ENCODE peak calls at places on chromosomes 5 and 9, in four cellular contexts. R is cardiac fibroblast, I is H9, V is GM03348. C is an unnamed sample.

GRCh38 chr9:100111235-100111634 is 12.2 kb downstream of the INVS start:
- DNase-seq in R (peak), I (no peak), V (peak), C (no peak)

GRCh38 chr9:13810510-13810909 is 503.4 kb downstream of the NFIB start:
- DNase-seq in R (peak), I (no peak), V (peak), C (no peak)

GRCh38 chr9:96056221-96056620 is 180.7 kb downstream of the ERCC6L2 start:
- DNase-seq in R (no peak), I (no peak), V (no peak), C (no peak)

GRCh38 chr9:121893787-121894186 is 199.3 kb downstream of the TTLL11 start:
- DNase-seq in R (no peak), I (no peak), V (no peak), C (no peak)

GRCh38 chr9:121700831-121701419 is 49.5 kb downstream of the DAB2IP start:
- DNase-seq in R (no peak), I (no peak), V (no peak), C (no peak)

GRCh38 chr5:66596791-66597757 is 881 bp downstream of the MAST4 start:
- DNase-seq in R (peak), I (peak), V (peak), C (peak)

GRCh38 chr5:175893466-175893865 is 22.1 kb downstream of the CPLX2 start:
- DNase-seq in R (no peak), I (no peak), V (no peak), C (no peak)

GRCh38 chr9:130327070-130327780 is 61.7 kb downstream of the HMCN2 start:
- DNase-seq in R (no peak), I (peak), V (no peak), C (no peak)

GRCh38 chr5:147226512-147226911 is 8.3 kb upstream of the STK32A start:
- DNase-seq in R (no peak), I (no peak), V (no peak), C (no peak)

GRCh38 chr5:35198681-35199080 is 31.6 kb downstream of the PRLR start:
- DNase-seq in R (no peak), I (no peak), V (peak), C (no peak)

GRCh38 chr5:50963647-50964584 is 297.5 kb downstream of the PARP8 start:
- DNase-seq in R (no peak), I (peak), V (no peak), C (no peak)

GRCh38 chr5:180599590-180599914 is 8.3 kb upstream of the SCGB3A1 start:
- DNase-seq in R (no peak), I (no peak), V (peak), C (no peak)

GRCh38 chr9:18721267-18722079 is 247.5 kb downstream of the ADAMTSL1 start:
- DNase-seq in R (no peak), I (no peak), V (no peak), C (no peak)

GRCh38 chr5:139855946-139856540 is 60.4 kb downstream of the PSD2 start:
- DNase-seq in R (no peak), I (no peak), V (no peak), C (no peak)

GRCh38 chr5:169909945-169910344 is 70.3 kb downstream of the INSYN2B start:
- DNase-seq in R (no peak), I (no peak), V (no peak), C (no peak)

GRCh38 chr9:6779417-6780241 is 21.9 kb downstream of the KDM4C start:
- DNase-seq in R (peak), I (no peak), V (no peak), C (no peak)

GRCh38 chr5:177302354-177303110 is 987 bp downstream of the RAB24 start:
- DNase-seq in R (peak), I (peak), V (peak), C (no peak)

GRCh38 chr9:113875917-113876805 is at the start of gene ZNF618:
- DNase-seq in R (peak), I (no peak), V (peak), C (peak)

GRCh38 chr9:81634915-81635516 is 54.3 kb downstream of the TLE1 start:
- DNase-seq in R (peak), I (no peak), V (peak), C (no peak)

GRCh38 chr5:137264041-137264440 is 235.1 kb downstream of the SPOCK1 start:
- DNase-seq in R (peak), I (no peak), V (peak), C (no peak)

GRCh38 chr9:16864741-16865434 is 5.6 kb downstream of the BNC2 start:
- DNase-seq in R (peak), I (no peak), V (peak), C (no peak)

GRCh38 chr5:151742870-151743294 is 15.5 kb downstream of the ATOX1 start:
- DNase-seq in R (peak), I (peak), V (peak), C (peak)

GRCh38 chr9:107932036-107932435 is 442.5 kb upstream of the KLF4 start:
- DNase-seq in R (peak), I (no peak), V (peak), C (no peak)

GRCh38 chr9:105539452-105539851 is 18.5 kb upstream of the FKTN start:
- DNase-seq in R (no peak), I (no peak), V (no peak), C (no peak)

GRCh38 chr5:151685749-151686672 is 704 bp downstream of the SPARC start:
- DNase-seq in R (peak), I (peak), V (no peak), C (no peak)

GRCh38 chr9:35229066-35229778 is 67.4 kb downstream of the UNC13B start:
- DNase-seq in R (no peak), I (no peak), V (no peak), C (no peak)

GRCh38 chr9:17623965-17624364 is 45.1 kb downstream of the SH3GL2 start:
- DNase-seq in R (no peak), I (no peak), V (no peak), C (no peak)

C was measured in progenitor cell of endocrine pancreas.